ENCODE peak calls at places on chromosome 4, in four cellular contexts. O is K562, D is A549, X is HepG2. G is an unnamed sample.

GRCh38 chr4:56293121-56293520 is 94.2 kb downstream of the AASDH start:
- DNase-seq in O (no peak), D (no peak), X (no peak), G (no peak)

GRCh38 chr4:186839122-186840037 is 115.7 kb upstream of the FAT1 start:
- DNase-seq in O (peak; percentile 43), D (no peak), X (no peak), G (no peak)

GRCh38 chr4:104494161-104494560 is 533 bp downstream of the CXXC4 start:
- DNase-seq in O (no peak), D (no peak), X (peak; percentile 12), G (no peak)

GRCh38 chr4:41069838-41070237 is 144.5 kb downstream of the APBB2 start:
- DNase-seq in O (no peak), D (no peak), X (no peak), G (no peak)

GRCh38 chr4:89640620-89641366 is 196.2 kb downstream of the SNCA start:
- DNase-seq in O (peak; percentile 6), D (peak; percentile 63), X (peak; percentile 80), G (no peak)

GRCh38 chr4:8320386-8320750 is 50.8 kb downstream of the HTRA3 start:
- DNase-seq in O (peak; percentile 24), D (no peak), X (peak; percentile 18), G (no peak)

GRCh38 chr4:9988349-9988748 is 32.9 kb downstream of the SLC2A9 start:
- DNase-seq in O (no peak), D (no peak), X (no peak), G (no peak)

GRCh38 chr4:55395529-55396304 is at the start of gene TMEM165:
- DNase-seq in O (peak; percentile 96), D (peak; percentile 90), X (peak; percentile 77), G (peak; percentile 41)

GRCh38 chr4:41507292-41507933 is 30.5 kb upstream of the LIMCH1 start:
- DNase-seq in O (no peak), D (peak; percentile 73), X (no peak), G (no peak)

GRCh38 chr4:38125816-38126215 is 165.6 kb downstream of the PTTG2 start:
- DNase-seq in O (no peak), D (no peak), X (no peak), G (no peak)
- TF ChIP-seq RAD21 in O (no peak), D (no peak), X (no peak), G (no peak)

GRCh38 chr4:6308890-6309643 is 39.4 kb downstream of the WFS1 start:
- DNase-seq in O (no peak), D (peak; percentile 29), X (peak; percentile 79), G (no peak)
- TF ChIP-seq REST in O (no peak), D (no peak), X (no peak), G (no peak)

GRCh38 chr4:76011700-76012387 is 4.5 kb upstream of the CXCL9 start:
- DNase-seq in O (no peak), D (no peak), X (no peak), G (peak; percentile 60)
- TF ChIP-seq CHD4 in O (no peak), D (no peak), X (no peak), G (no peak)

GRCh38 chr4:107693132-107693531 is 26.9 kb downstream of the PAPSS1 start:
- DNase-seq in O (no peak), D (no peak), X (no peak), G (no peak)

GRCh38 chr4:107692197-107692596 is 27.8 kb downstream of the PAPSS1 start:
- DNase-seq in O (no peak), D (no peak), X (no peak), G (no peak)

GRCh38 chr4:107691378-107691777 is 28.7 kb downstream of the PAPSS1 start:
- DNase-seq in O (no peak), D (no peak), X (no peak), G (no peak)

GRCh38 chr4:107688421-107688820 is 31.6 kb downstream of the PAPSS1 start:
- DNase-seq in O (no peak), D (no peak), X (no peak), G (no peak)

GRCh38 chr4:107689912-107690587 is 30.0 kb downstream of the PAPSS1 start:
- DNase-seq in O (no peak), D (peak; percentile 48), X (peak; percentile 14), G (no peak)
- TF ChIP-seq RAD21 in O (no peak), D (no peak), X (no peak), G (no peak)